ENCODE peak calls at places on chromosomes 16 and 17, in five cellular contexts. N is brain microvascular endothelial cell, I is hepatocyte, T is cardiac muscle cell, P is endothelial cell. C is an unnamed sample.

GRCh38 chr17:4593021-4593797 is 8.9 kb downstream of the SMTNL2 start:
- DNase-seq in I (no peak), N (no peak), P (no peak), T (no peak), C (no peak)

GRCh38 chr17:17782425-17783120 is 54.2 kb downstream of the SREBF1 start:
- DNase-seq in N (no peak), P (no peak), I (peak), T (peak), C (peak)

GRCh38 chr16:31127182-31127581 is 8.3 kb downstream of the PRSS8 start:
- DNase-seq in P (no peak), N (no peak), T (no peak), I (peak), C (no peak)

GRCh38 chr16:31215287-31216115 is 1.4 kb downstream of the PYDC1 start:
- DNase-seq in I (peak), N (peak), T (peak), P (peak), C (peak)

GRCh38 chr16:30491229-30491628 is 18.7 kb downstream of the ITGAL start:
- DNase-seq in I (no peak), T (no peak), N (no peak), P (no peak), C (no peak)

GRCh38 chr16:11474617-11475291 is 112.0 kb downstream of the LITAF start:
- DNase-seq in I (peak), N (no peak), P (no peak), T (no peak), C (no peak)

GRCh38 chr17:81097943-81098308 is 63.0 kb downstream of the BAIAP2 start:
- DNase-seq in N (peak), I (peak), T (no peak), P (no peak), C (peak)

GRCh38 chr17:76446449-76447231 is 6.3 kb downstream of the UBE2O start:
- DNase-seq in N (peak), P (no peak), I (peak), T (peak), C (peak)

GRCh38 chr16:4239020-4239419 is 2.9 kb downstream of the SRL start:
- DNase-seq in I (no peak), P (no peak), N (no peak), T (no peak), C (no peak)

GRCh38 chr17:61009619-61010018 is 332.0 kb downstream of the BCAS3 start:
- DNase-seq in N (peak), P (no peak), T (peak), I (peak), C (no peak)

GRCh38 chr16:3846087-3846486 is 34.4 kb downstream of the CREBBP start:
- DNase-seq in I (no peak), N (no peak), T (no peak), P (no peak), C (no peak)

GRCh38 chr17:17545031-17545820 is 46.3 kb downstream of the PEMT start:
- DNase-seq in P (no peak), T (no peak), N (peak), I (no peak), C (no peak)

GRCh38 chr16:51981725-51982124 is 565.2 kb downstream of the TOX3 start:
- DNase-seq in T (no peak), P (no peak), I (no peak), N (no peak), C (no peak)

GRCh38 chr17:40122944-40123810 is 1.4 kb downstream of the MSL1 start:
- DNase-seq in P (peak), I (peak), T (peak), N (no peak), C (peak)

GRCh38 chr17:5097101-5097834 is 14.4 kb downstream of the ZNF232 start:
- DNase-seq in N (no peak), T (peak), I (peak), P (peak), C (no peak)

GRCh38 chr17:79573196-79573929 is 37.5 kb downstream of the RBFOX3 start:
- DNase-seq in T (no peak), P (no peak), I (no peak), N (no peak), C (no peak)

GRCh38 chr16:67734731-67735201 is 15.7 kb upstream of the GFOD2 start:
- DNase-seq in I (no peak), P (no peak), N (no peak), T (no peak), C (no peak)

GRCh38 chr17:17567631-17568030 is 23.9 kb downstream of the PEMT start:
- DNase-seq in N (no peak), I (peak), T (no peak), P (no peak), C (no peak)

GRCh38 chr16:57773019-57773418 is 29.3 kb downstream of the KIFC3 start:
- DNase-seq in T (no peak), I (no peak), P (no peak), N (no peak), C (no peak)

GRCh38 chr16:10930755-10931093 is 11.5 kb downstream of the DEXI start:
- DNase-seq in I (no peak), N (no peak), P (no peak), T (no peak), C (no peak)

GRCh38 chr17:79547586-79547985 is 63.3 kb downstream of the RBFOX3 start:
- DNase-seq in P (no peak), T (no peak), I (no peak), N (no peak), C (no peak)

GRCh38 chr17:19346351-19347255 is 15.9 kb downstream of the B9D1 start:
- DNase-seq in I (peak), P (no peak), N (peak), T (no peak), C (no peak)

GRCh38 chr17:66511125-66511524 is 208.7 kb downstream of the PRKCA start:
- DNase-seq in P (no peak), N (no peak), T (no peak), I (no peak), C (no peak)

GRCh38 chr16:57637424-57637823 is 9.0 kb downstream of the ADGRG1 start:
- DNase-seq in I (no peak), P (peak), N (no peak), T (no peak), C (no peak)

GRCh38 chr16:75460441-75460840 is 4.0 kb downstream of the TMEM170A start:
- DNase-seq in I (no peak), N (no peak), P (no peak), T (no peak), C (no peak)

GRCh38 chr16:72932050-72932449 is 115.9 kb downstream of the ZFHX3 start:
- DNase-seq in P (no peak), I (no peak), N (no peak), T (no peak), C (no peak)

GRCh38 chr17:44922746-44923470 is 7.6 kb upstream of the GFAP start:
- DNase-seq in I (no peak), T (no peak), P (no peak), N (no peak), C (no peak)

GRCh38 chr16:14449790-14450463 is 180.1 kb downstream of the PARN start:
- DNase-seq in N (no peak), P (no peak), I (no peak), T (no peak), C (no peak)

GRCh38 chr16:50263940-50264929 is 2.1 kb upstream of the ADCY7 start:
- DNase-seq in P (no peak), T (no peak), I (peak), N (no peak), C (no peak)

GRCh38 chr17:45104029-45104428 is 28.3 kb downstream of the PLCD3 start:
- DNase-seq in T (no peak), P (no peak), I (no peak), N (no peak), C (no peak)

GRCh38 chr17:29590261-29590978 is 972 bp upstream of the GIT1 start:
- DNase-seq in P (no peak), T (no peak), N (no peak), I (no peak), C (no peak)

GRCh38 chr17:78759969-78760352 is 22.1 kb downstream of the CYTH1 start:
- DNase-seq in N (no peak), P (no peak), T (no peak), I (no peak), C (no peak)

GRCh38 chr17:8223356-8224063 is 13.1 kb upstream of the AURKB start:
- DNase-seq in I (peak), N (peak), P (peak), T (peak), C (peak)

GRCh38 chr16:22008215-22009142 is 568 bp downstream of the MOSMO start:
- DNase-seq in I (peak), N (no peak), T (peak), P (peak), C (no peak)

DNA sequence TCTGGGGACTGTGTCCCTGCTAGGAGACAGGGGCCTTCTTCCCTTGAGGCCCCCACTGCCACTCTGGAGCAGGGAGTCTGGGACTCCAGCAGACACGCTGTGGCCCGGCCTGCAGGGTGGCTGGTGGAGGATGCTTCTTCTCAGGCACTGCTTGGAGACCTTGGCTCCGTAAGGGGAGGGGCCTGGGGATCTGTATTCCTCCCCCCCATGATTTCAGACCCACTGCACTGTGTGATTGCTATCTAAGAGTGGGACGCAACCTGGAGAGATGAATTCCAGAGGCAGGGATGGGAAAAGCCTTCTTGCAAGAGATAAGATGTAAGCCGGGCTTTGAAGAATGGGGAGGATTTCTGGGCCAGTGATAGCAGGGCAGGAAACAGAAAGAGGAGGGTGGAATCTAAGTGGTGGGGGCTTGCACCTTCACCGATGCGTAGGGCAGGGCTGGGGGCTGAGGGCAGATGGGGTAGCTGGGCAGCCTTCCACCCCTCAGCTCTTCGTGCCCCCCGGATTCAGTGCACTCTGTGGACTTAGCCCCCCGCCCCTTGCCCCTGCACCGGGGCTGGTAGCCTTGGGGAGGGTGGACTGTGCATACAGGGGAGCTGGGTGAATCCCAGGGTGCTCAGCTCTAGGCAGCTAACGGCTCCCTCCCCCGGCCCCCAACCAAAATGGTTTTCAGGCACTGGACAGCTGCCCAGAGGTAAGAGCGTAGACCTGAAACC is 5.2 kb upstream of the GSE1 start:
- DNase-seq in N (no peak), T (no peak), I (no peak), P (no peak), C (no peak)
- TF ChIP-seq CTCF in N (no peak), T (no peak), I (no peak), P (no peak), C (no peak)

DNA sequence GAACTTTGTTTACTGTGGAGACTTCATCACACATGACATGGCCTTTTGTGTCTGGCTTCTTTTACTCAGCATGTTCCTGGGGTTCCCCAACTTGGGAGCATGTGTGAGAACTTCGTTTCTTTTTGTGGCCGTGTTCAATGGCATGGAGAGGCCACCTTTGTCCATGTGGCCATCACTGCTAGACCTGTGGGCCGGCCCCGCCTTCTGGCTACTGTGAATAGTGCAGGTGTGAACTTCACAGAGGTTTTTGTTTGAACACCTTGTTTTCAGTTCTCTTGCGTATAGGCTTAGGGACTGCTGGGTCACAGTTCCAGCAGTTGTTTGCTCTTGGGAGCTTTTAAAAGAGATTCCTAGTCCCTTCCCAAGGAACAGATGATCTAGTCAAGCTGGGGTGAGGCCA is 5.7 kb upstream of the SLC38A8 start:
- DNase-seq in I (peak), P (no peak), T (no peak), N (no peak), C (peak)
- TF ChIP-seq CTCF in I (peak), P (no peak), T (no peak), N (peak), C (no peak)

DNA sequence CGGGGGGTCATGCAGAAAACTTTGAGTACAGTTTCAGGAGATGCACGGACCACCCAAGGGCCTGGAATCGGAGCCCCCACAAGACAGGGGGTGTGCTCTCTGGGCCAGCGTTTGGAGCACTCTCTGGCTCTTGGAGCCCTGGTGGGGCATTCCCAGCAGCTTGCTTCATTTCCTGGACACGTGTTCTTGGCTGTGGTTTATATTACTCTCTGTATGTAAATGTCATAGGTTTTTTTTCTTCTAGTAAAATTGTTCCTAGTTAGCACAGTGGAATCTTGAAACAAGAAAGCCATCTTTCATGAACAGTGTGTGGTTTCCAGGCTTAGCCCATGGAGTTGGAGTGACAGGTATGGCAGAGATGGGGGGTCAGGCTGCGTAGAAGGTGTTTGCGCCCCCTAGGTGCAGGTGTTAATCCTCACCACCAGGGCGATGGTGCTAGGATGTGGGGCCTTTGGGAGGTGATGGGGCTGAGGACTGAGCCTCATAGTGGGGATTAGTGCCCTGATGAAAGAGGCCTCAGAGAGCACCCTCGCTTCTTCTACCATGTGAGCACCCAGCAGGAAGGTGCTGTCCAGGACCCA is 79.8 kb downstream of the JPH3 start:
- DNase-seq in P (no peak), T (no peak), N (peak), I (no peak), C (peak)
- TF ChIP-seq CTCF in P (no peak), T (peak), N (peak), I (no peak), C (peak)

DNA sequence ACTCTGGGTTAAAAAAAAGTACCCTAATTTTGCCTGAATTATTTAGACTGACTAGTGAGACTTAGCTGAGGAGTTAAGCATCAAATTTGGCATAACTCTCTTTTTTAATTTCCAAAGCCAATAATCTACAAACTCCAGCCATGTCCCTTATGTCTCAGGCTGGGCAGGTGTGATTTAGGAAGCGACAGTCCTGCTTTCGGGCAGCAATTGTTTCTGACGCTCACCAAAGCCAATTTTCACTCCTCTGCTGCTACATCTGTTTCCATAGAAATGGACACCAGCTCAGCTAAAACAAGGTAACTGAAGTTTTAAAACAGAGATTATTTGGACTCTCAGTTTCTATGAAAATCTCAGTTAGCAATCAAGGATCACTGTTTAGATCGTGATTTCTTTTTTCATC is 338.7 kb downstream of the ABCC12 start:
- DNase-seq in T (no peak), I (no peak), P (no peak), N (no peak), C (no peak)
- TF ChIP-seq CTCF in T (no peak), I (no peak), P (no peak), N (no peak), C (no peak)

DNA sequence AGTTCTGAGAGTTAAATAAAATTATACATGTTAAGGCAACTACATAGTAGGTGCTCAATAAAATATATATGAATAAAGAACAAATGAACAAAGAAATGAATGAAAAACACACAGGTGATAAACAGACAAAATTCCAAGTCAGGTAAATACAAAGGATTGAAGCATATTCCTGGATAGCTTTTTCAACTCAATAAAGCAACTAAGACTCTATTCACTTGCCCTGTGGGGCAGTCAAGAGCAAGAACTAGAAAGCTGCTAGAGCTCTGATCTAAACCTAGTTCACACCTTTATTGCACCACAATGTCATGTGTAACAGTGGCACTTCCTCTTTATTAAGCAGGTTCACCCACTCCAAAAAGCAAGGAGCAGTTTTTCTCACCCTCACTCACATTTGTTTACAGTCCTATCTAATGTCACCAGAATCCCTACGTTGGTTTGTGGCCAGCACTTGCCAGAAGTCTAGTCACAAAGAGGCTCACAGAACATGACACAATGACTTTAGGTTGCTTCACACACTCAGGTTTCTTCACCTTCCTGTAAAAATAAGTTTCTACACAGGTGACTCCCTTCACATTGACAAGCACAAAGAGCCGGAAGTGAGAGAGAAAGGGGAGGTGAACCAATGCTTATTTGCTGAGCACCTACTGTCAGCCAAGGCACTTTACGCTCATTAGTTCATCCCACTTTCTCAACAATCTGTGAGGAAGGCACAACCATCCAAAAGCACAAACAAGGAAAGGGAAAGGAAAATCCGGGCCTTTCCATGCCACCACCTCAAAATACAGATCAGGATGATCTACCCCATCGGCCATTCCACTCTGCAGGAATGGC is 70.8 kb downstream of the XPO6 start:
- DNase-seq in N (no peak), P (no peak), T (no peak), I (no peak), C (no peak)
- TF ChIP-seq CTCF in N (no peak), P (no peak), T (no peak), I (no peak), C (no peak)

GRCh38 chr16:71648162-71648561 is 22.2 kb downstream of the MARVELD3 start:
- DNase-seq in I (no peak), T (no peak), N (no peak), P (no peak), C (no peak)

GRCh38 chr16:71647391-71647790 is 21.4 kb downstream of the MARVELD3 start:
- DNase-seq in T (no peak), N (no peak), I (no peak), P (no peak), C (no peak)

GRCh38 chr16:71648921-71649320 is 22.9 kb downstream of the MARVELD3 start:
- DNase-seq in I (no peak), T (no peak), P (peak), N (no peak), C (peak)

DNA sequence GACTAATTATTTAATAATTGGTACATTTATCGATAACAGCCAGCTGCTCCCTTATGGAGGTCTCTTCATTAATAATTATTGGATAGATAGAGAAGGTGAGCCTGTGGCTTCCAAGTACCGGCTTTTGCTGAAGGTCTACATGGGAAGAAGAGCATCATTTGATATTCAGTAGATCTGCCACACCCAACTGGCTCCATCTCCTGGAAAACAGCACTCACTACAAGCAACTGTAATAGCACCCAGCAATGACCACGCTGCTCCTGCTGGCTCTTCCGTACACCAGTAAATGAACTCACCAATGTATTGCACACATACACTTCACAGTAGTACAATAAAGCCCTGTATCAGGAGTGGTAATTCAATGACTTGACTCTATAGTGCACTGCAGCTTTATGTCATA is 19.5 kb downstream of the MARVELD3 start:
- DNase-seq in T (peak), P (no peak), I (peak), N (peak), C (peak)
- TF ChIP-seq CTCF in T (peak), P (peak), I (peak), N (peak), C (peak)